ENCODE peak calls at places on chromosomes 7 and 10, in five cellular contexts. P is SK-N-SH, W is HCT116, T is K562, Q is GM12878. I is an unnamed sample.

GRCh38 chr10:105952153-105952552 is 1212.4 kb downstream of the SORCS1 start:
- DNase-seq in P (no peak), W (no peak), T (no peak), Q (peak), I (no peak)

GRCh38 chr7:117479480-117480224 is at the start of gene CFTR:
- DNase-seq in P (peak), W (no peak), T (no peak), Q (no peak), I (no peak)

GRCh38 chr10:60123668-60124067 is 217.3 kb upstream of the CCDC6 start:
- DNase-seq in P (no peak), W (no peak), T (no peak), Q (no peak), I (no peak)

GRCh38 chr10:126408953-126409641 is 20.8 kb upstream of the ADAM12 start:
- DNase-seq in P (no peak), W (no peak), T (no peak), Q (no peak), I (no peak)

GRCh38 chr10:5478694-5479305 is 20.6 kb downstream of the CALML5 start:
- DNase-seq in P (peak), W (no peak), T (no peak), Q (no peak), I (no peak)

GRCh38 chr7:23713285-23714235 is 3.5 kb downstream of the STK31 start:
- DNase-seq in P (no peak), W (no peak), T (no peak), Q (no peak), I (peak)

GRCh38 chr10:100978121-100978895 is 9.0 kb downstream of the MRPL43 start:
- DNase-seq in P (no peak), W (no peak), T (no peak), Q (no peak), I (no peak)

GRCh38 chr10:79241990-79242619 is 105.2 kb upstream of the PPIF start:
- DNase-seq in P (peak), W (no peak), T (peak), Q (no peak), I (no peak)

GRCh38 chr7:5596046-5596895 is 172.6 kb upstream of the TNRC18 start:
- DNase-seq in P (peak), W (peak), T (peak), Q (no peak), I (peak)

GRCh38 chr10:108249940-108250339 is 1085.4 kb upstream of the SORCS1 start:
- DNase-seq in P (no peak), W (no peak), T (peak), Q (no peak), I (no peak)

GRCh38 chr7:129531721-129532120 is 29.4 kb downstream of the SMKR1 start:
- DNase-seq in P (no peak), W (no peak), T (no peak), Q (no peak), I (no peak)

GRCh38 chr10:29389935-29390334 is 101.1 kb downstream of the LYZL1 start:
- DNase-seq in P (no peak), W (no peak), T (no peak), Q (no peak), I (no peak)

GRCh38 chr7:5396999-5397656 is 26.5 kb downstream of the TNRC18 start:
- DNase-seq in P (peak), W (peak), T (no peak), Q (peak), I (no peak)

GRCh38 chr10:76428541-76429330 is 997.3 kb downstream of the LRMDA start:
- DNase-seq in P (no peak), W (no peak), T (no peak), Q (no peak), I (no peak)

GRCh38 chr7:1092806-1093505 is 5.0 kb downstream of the GPER1 start:
- DNase-seq in P (no peak), W (no peak), T (no peak), Q (no peak), I (no peak)

GRCh38 chr10:131997366-131998049 is 15.8 kb upstream of the BNIP3 start:
- DNase-seq in P (no peak), W (no peak), T (no peak), Q (no peak), I (no peak)

GRCh38 chr7:64562246-64562620 is 638 bp downstream of the ZNF680 start:
- DNase-seq in P (no peak), W (no peak), T (no peak), Q (no peak), I (no peak)

GRCh38 chr10:129402459-129402858 is 64.6 kb upstream of the MGMT start:
- DNase-seq in P (no peak), W (no peak), T (no peak), Q (no peak), I (no peak)

GRCh38 chr7:55546826-55547225 is 25.5 kb downstream of the VOPP1 start:
- DNase-seq in P (peak), W (peak), T (no peak), Q (no peak), I (peak)

GRCh38 chr7:157828881-157829280 is 492.1 kb downstream of the DNAJB6 start:
- DNase-seq in P (no peak), W (no peak), T (no peak), Q (no peak), I (no peak)

GRCh38 chr10:12638103-12638502 is 288.8 kb downstream of the CAMK1D start:
- DNase-seq in P (peak), W (no peak), T (no peak), Q (no peak), I (no peak)

GRCh38 chr10:70660722-70661121 is 11.6 kb upstream of the ADAMTS14 start:
- DNase-seq in P (no peak), W (no peak), T (peak), Q (no peak), I (no peak)

GRCh38 chr10:60615551-60615950 is 162.7 kb upstream of the CDK1 start:
- DNase-seq in P (no peak), W (no peak), T (no peak), Q (no peak), I (no peak)

GRCh38 chr10:126088144-126088543 is 191.8 kb downstream of the FANK1 start:
- DNase-seq in P (peak), W (no peak), T (no peak), Q (no peak), I (no peak)

GRCh38 chr10:79162861-79163662 is 94.3 kb downstream of the ZMIZ1 start:
- DNase-seq in P (no peak), W (no peak), T (no peak), Q (no peak), I (no peak)

GRCh38 chr10:13475124-13475523 is 53.7 kb downstream of the BEND7 start:
- DNase-seq in P (no peak), W (no peak), T (no peak), Q (no peak), I (no peak)

GRCh38 chr7:104943502-104944343 is 70.3 kb upstream of the KMT2E start:
- DNase-seq in P (peak), W (peak), T (peak), Q (peak), I (no peak)

GRCh38 chr10:51895209-51895608 is 195.8 kb upstream of the CSTF2T start:
- DNase-seq in P (no peak), W (no peak), T (no peak), Q (no peak), I (no peak)

GRCh38 chr10:5509691-5510090 is 10.3 kb upstream of the CALML5 start:
- DNase-seq in P (no peak), W (no peak), T (no peak), Q (no peak), I (no peak)

GRCh38 chr10:101965075-101965765 is 90.8 kb downstream of the ARMH3 start:
- DNase-seq in P (no peak), W (no peak), T (no peak), Q (no peak), I (no peak)

GRCh38 chr7:71453630-71454029 is 321.7 kb downstream of the GALNT17 start:
- DNase-seq in P (no peak), W (no peak), T (no peak), Q (no peak), I (no peak)

GRCh38 chr7:92633211-92633906 is 43.2 kb upstream of the FAM133B start:
- DNase-seq in P (no peak), W (peak), T (no peak), Q (no peak), I (peak)

GRCh38 chr7:105760549-105761447 is 115.6 kb downstream of the ATXN7L1 start:
- DNase-seq in P (no peak), W (no peak), T (no peak), Q (no peak), I (no peak)

GRCh38 chr10:7667262-7668141 is 736 bp upstream of the ITIH5 start:
- DNase-seq in P (peak), W (no peak), T (peak), Q (no peak), I (no peak)

GRCh38 chr7:104960741-104961479 is 53.1 kb upstream of the KMT2E start:
- DNase-seq in P (no peak), W (no peak), T (no peak), Q (peak), I (no peak)

GRCh38 chr7:46448478-46448877 is 527.4 kb upstream of the IGFBP3 start:
- DNase-seq in P (no peak), W (no peak), T (no peak), Q (no peak), I (no peak)

GRCh38 chr10:93917064-93917391 is 23.2 kb downstream of the SLC35G1 start:
- DNase-seq in P (no peak), W (no peak), T (no peak), Q (no peak), I (no peak)

GRCh38 chr10:103442031-103442461 is 10.1 kb downstream of the CALHM2 start:
- DNase-seq in P (no peak), W (no peak), T (no peak), Q (no peak), I (no peak)

GRCh38 chr7:101880536-101881443 is 63.4 kb downstream of the CUX1 start:
- DNase-seq in P (no peak), W (no peak), T (no peak), Q (no peak), I (peak)

DNA sequence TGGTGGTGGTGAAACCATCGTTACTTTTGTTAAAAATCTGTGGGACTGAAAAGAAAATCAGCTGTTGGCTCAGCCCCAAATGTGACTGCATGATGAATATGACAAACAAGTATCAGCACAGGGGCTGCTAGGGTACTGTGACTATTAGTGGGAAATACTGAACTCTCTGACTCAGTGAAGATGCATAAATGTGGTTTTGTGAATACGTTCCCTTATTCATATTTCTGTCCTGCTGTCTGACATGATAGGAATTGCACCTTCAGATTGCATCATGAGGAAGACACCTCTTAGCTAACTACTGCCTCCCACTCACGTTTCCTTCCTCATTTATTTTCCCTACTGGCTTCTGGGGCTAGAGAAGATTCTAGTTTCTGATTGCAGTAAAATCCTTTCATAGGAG is 1.4 kb downstream of the CLEC5A start:
- DNase-seq in P (no peak), W (no peak), T (no peak), Q (no peak), I (no peak)
- TF ChIP-seq SIN3A in P (no peak), W (no peak), T (no peak), Q (no peak), I (no peak)

GRCh38 chr10:24723386-24723787 is 300 bp downstream of the ARHGAP21 start:
- DNase-seq in P (peak), W (no peak), T (no peak), Q (no peak), I (no peak)
- TF ChIP-seq SIN3A in P (no peak), W (no peak), T (no peak), Q (no peak), I (no peak)

GRCh38 chr7:4268040-4268965 is 413.8 kb upstream of the FOXK1 start:
- DNase-seq in P (no peak), W (no peak), T (no peak), Q (no peak), I (no peak)
- TF ChIP-seq SIN3A in P (no peak), W (no peak), T (no peak), Q (no peak), I (no peak)

DNA sequence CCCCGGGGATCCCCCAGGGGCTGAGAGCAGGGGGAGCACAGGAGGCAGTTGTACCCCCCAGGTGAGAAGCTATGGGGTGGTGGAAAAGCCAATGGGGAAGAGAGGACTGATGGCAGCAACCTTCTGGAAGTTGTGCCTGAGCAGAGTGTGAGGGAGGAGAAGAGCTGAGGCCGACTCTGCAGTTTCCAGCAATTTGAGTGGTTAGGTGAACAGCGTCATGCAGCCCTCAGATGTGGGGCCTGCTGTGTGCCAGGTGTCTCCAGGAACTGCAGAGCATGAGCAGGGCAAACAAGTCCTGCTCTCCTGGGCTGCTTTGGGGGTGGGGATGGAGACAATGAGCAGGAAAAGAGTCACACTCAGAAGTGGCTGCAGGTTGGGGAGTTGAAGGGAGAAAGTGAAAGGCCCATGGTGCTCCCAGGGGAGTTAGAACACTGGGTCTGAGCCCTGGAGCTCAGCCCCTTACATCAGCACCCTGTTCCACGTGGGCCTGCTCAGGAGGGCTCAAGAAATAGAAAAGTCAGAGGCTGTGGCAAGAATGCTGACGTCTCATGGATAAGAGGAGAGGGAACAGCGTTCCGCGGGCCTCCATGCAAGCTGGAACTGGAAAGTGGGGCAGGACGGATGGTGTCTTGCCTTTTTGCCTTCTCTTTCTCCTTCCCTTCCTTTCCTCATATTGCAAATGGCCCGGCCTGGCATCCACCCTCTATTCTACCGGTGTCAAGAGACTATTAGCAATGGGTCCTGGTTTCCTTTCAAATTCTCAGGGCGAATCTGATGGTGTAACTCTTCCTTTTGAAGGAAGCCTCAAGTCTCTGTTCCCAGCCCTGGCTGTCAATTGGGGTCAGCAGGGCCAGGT is 4.0 kb upstream of the AFAP1L2 start:
- DNase-seq in P (no peak), W (no peak), T (no peak), Q (no peak), I (no peak)
- TF ChIP-seq SIN3A in P (no peak), W (no peak), T (no peak), Q (no peak), I (no peak)

DNA sequence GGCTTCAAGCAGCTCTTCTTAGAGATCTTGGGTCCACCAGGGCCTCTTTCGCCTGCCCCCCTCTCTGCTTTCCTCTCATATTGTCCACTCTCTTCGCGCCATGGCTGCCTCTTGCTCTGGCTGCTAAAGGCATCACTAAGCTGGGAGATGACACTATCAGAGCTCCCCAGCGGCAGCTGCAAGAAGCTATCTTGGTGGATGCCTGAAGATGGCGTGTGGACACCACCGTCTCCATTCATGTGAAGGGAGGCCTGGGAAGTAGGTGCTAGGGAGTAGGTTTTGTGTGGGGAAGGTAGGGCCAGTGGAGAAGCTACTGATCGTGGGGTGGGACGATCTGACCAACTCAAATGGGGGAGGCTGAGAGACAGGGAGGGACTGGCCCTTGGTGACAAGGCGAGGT is 45.9 kb upstream of the PDLIM1 start:
- DNase-seq in P (no peak), W (no peak), T (no peak), Q (no peak), I (no peak)
- TF ChIP-seq SIN3A in P (no peak), W (no peak), T (no peak), Q (no peak), I (no peak)

DNA sequence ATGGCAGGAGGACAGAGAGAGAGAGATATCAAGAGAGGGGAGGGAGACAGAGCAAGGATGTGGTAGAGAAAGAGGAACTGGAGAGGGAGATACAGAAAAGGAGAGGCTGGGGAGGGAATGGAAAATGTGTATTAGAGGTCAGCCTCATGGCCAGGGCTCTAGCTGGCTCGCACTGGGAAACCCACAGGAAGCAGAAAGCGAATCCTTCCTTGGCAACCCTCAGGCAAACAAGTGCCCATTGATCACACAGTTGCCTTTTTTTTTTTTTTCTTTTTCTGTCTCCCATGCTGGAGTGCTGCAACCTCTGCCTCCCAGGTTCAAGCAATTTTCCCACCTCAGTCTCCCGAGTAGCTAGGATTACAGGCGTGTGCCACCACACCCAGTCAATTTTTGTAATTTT is 391.2 kb downstream of the TYW1 start:
- DNase-seq in P (no peak), W (no peak), T (no peak), Q (no peak), I (no peak)
- TF ChIP-seq SIN3A in P (no peak), W (no peak), T (no peak), Q (no peak), I (no peak)